ENCODE peak calls at places on chromosomes 13 and 19, in five cellular contexts. U is AG10803, G is RWPE1, N is fibroblast of the aortic adventitia, C is fibroblast of mammary gland. B is an unnamed sample.

GRCh38 chr13:42405665-42406390 is 133.9 kb downstream of the AKAP11 start:
- DNase-seq in U (peak; percentile 6), C (peak; percentile 76), N (peak; percentile 16), G (peak; percentile 50), B (no peak)

GRCh38 chr13:42548731-42549554 is 25.0 kb upstream of the TNFSF11 start:
- DNase-seq in N (peak; percentile 18), U (no peak), G (no peak), C (peak; percentile 33), B (no peak)

GRCh38 chr19:50330365-50331078 is 1.3 kb upstream of the KCNC3 start:
- DNase-seq in C (peak; percentile 26), U (peak; percentile 19), G (peak; percentile 53), N (no peak), B (peak; percentile 94)

GRCh38 chr13:112679381-112679780 is 10.5 kb upstream of the ATP11A start:
- DNase-seq in N (no peak), U (no peak), C (no peak), G (no peak), B (no peak)

GRCh38 chr13:113004126-113004525 is 35.1 kb downstream of the MCF2L start:
- DNase-seq in U (no peak), N (no peak), C (no peak), G (no peak), B (no peak)

GRCh38 chr19:56125806-56126590 is 4.9 kb upstream of the ZNF787 start:
- DNase-seq in U (no peak), N (no peak), G (no peak), C (no peak), B (no peak)

GRCh38 chr19:10339380-10339960 is at the start of gene ICAM3:
- DNase-seq in N (no peak), U (no peak), C (no peak), G (no peak), B (peak; percentile 81)

GRCh38 chr19:47231215-47232054 is 436 bp upstream of the BBC3 start:
- DNase-seq in U (peak; percentile 94), G (peak; percentile 78), N (peak; percentile 87), C (peak; percentile 76), B (peak; percentile 90)

GRCh38 chr19:46953955-46954501 is 65.6 kb upstream of the NPAS1 start:
- DNase-seq in C (no peak), N (no peak), G (no peak), U (no peak), B (no peak)

GRCh38 chr19:7595466-7596133 is at the start of gene CAMSAP3:
- DNase-seq in N (peak; percentile 13), G (no peak), C (peak; percentile 14), U (peak; percentile 51), B (no peak)

GRCh38 chr13:113997845-113998751 is 24.2 kb upstream of the C13orf46 start:
- DNase-seq in N (peak; percentile 85), U (peak; percentile 64), C (peak; percentile 92), G (no peak), B (no peak)

GRCh38 chr19:37855098-37855497 is 51.3 kb downstream of the WDR87 start:
- DNase-seq in C (peak; percentile 29), N (peak; percentile 20), G (peak; percentile 78), U (peak; percentile 8), B (no peak)

GRCh38 chr13:112754281-112755025 is 64.6 kb downstream of the ATP11A start:
- DNase-seq in C (no peak), U (no peak), N (no peak), G (no peak), B (no peak)

GRCh38 chr13:37164635-37165034 is 59.2 kb upstream of the CSNK1A1L start:
- DNase-seq in N (no peak), G (no peak), C (no peak), U (no peak), B (no peak)

GRCh38 chr19:34254552-34255432 is at the start of gene GARRE1:
- DNase-seq in N (no peak), U (no peak), G (peak; percentile 20), C (no peak), B (peak; percentile 24)

GRCh38 chr19:10193666-10194499 is 870 bp downstream of the DNMT1 start:
- DNase-seq in C (peak; percentile 76), G (peak; percentile 71), N (peak; percentile 70), U (peak; percentile 58), B (no peak)

GRCh38 chr13:80086304-80086721 is 254.6 kb downstream of the SPRY2 start:
- DNase-seq in G (peak; percentile 41), C (no peak), U (no peak), N (peak; percentile 14), B (no peak)

GRCh38 chr19:9528757-9529336 is 9.6 kb downstream of the ZNF426 start:
- DNase-seq in G (no peak), U (peak; percentile 2), N (peak; percentile 9), C (peak; percentile 32), B (no peak)

GRCh38 chr13:49220856-49221614 is 897 bp downstream of the MLNR start:
- DNase-seq in N (no peak), G (no peak), C (peak; percentile 15), U (no peak), B (no peak)

GRCh38 chr13:98199480-98199879 is 22.4 kb upstream of the RNF113B start:
- DNase-seq in G (no peak), N (no peak), C (no peak), U (no peak), B (no peak)

GRCh38 chr13:66407159-66407558 is 823.0 kb downstream of the PCDH9 start:
- DNase-seq in N (no peak), G (no peak), U (no peak), C (no peak), B (no peak)

GRCh38 chr19:3719868-3720532 is 11.8 kb downstream of the TJP3 start:
- DNase-seq in G (no peak), U (no peak), N (no peak), C (no peak), B (no peak)

GRCh38 chr13:59906413-59907027 is 257.2 kb downstream of the DIAPH3 start:
- DNase-seq in C (peak; percentile 60), U (peak; percentile 51), N (peak; percentile 78), G (peak; percentile 6), B (no peak)

GRCh38 chr13:99178636-99179035 is 22.0 kb upstream of the UBAC2 start:
- DNase-seq in G (no peak), C (peak; percentile 10), U (peak; percentile 43), N (no peak), B (peak; percentile 68)

GRCh38 chr19:10392120-10392519 is 11.2 kb downstream of the CDC37 start:
- DNase-seq in N (no peak), U (no peak), C (no peak), G (no peak), B (no peak)

GRCh38 chr19:16564842-16565241 is 7.4 kb downstream of the SLC35E1 start:
- DNase-seq in N (no peak), U (no peak), G (no peak), C (no peak), B (no peak)

GRCh38 chr13:20525144-20525600 is 485 bp downstream of the CRYL1 start:
- DNase-seq in G (no peak), N (peak; percentile 12), U (no peak), C (peak; percentile 11), B (no peak)

GRCh38 chr13:20566424-20566916 is 487 bp upstream of the IFT88 start:
- DNase-seq in G (peak; percentile 62), C (peak; percentile 87), U (peak; percentile 63), N (peak; percentile 62), B (no peak)

GRCh38 chr19:48216933-48217332 is 38.8 kb downstream of the CARD8 start:
- DNase-seq in G (no peak), U (no peak), N (no peak), C (no peak), B (no peak)

GRCh38 chr13:47337781-47338507 is 441.1 kb upstream of the HTR2A start:
- DNase-seq in U (peak; percentile 68), C (peak; percentile 97), N (peak; percentile 79), G (no peak), B (no peak)

GRCh38 chr19:19026299-19026971 is 6.9 kb downstream of the SUGP2 start:
- DNase-seq in U (no peak), C (peak; percentile 33), N (peak; percentile 22), G (no peak), B (no peak)

GRCh38 chr19:17847538-17848366 is at the start of gene JAK3:
- DNase-seq in N (peak; percentile 64), U (peak; percentile 67), C (peak; percentile 51), G (no peak), B (peak; percentile 74)

GRCh38 chr19:20640545-20640944 is 20.8 kb downstream of the ZNF626 start:
- DNase-seq in G (no peak), N (no peak), C (no peak), U (no peak), B (no peak)

GRCh38 chr13:30744056-30744684 is 8.8 kb downstream of the ALOX5AP start:
- DNase-seq in N (no peak), G (peak; percentile 13), U (no peak), C (peak; percentile 58), B (peak; percentile 83)

GRCh38 chr19:3660493-3661219 is 34.1 kb upstream of the CACTIN start:
- DNase-seq in G (no peak), C (no peak), U (no peak), N (no peak), B (no peak)

GRCh38 chr13:73401769-73402168 is 343.0 kb downstream of the KLF5 start:
- DNase-seq in N (no peak), C (no peak), G (no peak), U (no peak), B (no peak)
- TF ChIP-seq CTCF in N (no peak), C (no peak), G (no peak), U (no peak), B (peak; percentile 16)

DNA sequence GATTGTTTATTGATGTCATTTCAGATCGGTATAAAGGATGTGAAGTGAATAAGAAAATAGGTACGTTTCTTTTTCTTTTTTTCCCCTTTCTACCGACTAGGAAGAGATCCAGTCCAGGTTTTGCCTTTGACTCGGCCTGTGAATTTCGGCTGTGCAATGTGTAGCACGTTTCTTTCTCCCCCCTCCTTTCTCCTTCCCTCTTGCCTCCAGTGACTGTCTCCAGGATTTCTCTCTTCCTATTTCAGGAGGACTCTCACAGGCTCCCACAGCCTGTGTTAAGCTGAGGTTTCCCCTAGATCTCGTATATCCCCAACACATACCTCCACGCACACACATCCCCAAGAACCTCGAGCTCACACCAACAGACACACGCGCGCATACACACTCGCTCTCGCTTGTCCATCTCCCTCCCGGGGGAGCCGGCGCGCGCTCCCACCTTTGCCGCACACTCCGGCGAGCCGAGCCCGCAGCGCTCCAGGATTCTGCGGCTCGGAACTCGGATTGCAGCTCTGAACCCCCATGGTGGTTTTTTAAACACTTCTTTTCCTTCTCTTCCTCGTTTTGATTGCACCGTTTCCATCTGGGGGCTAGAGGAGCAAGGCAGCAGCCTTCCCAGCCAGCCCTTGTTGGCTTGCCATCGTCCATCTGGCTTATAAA is at the start of gene GPC6:
- DNase-seq in G (no peak), U (peak; percentile 94), C (peak; percentile 94), N (peak; percentile 98), B (no peak)
- TF ChIP-seq CTCF in G (no peak), U (no peak), C (no peak), N (no peak), B (no peak)

DNA sequence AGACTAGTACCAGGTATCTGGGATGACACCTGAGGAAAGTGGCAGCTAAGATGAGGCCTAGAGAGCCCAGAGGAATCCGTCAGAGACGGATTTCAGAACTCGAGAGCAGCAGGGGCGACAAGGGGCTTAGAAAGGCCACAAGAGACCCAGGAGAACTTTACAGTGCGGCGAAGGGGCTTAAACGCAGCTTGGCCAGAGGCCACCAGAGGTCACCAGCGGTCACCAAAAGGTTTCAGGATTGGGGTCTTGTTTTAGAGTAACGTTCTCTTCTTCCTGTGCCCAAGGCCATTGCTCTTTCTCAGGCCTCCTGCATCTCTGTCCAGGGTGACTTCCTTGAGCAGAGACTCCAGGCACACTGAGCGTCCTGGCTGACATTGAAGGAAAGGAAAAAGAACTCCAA is 2.2 kb downstream of the ZSCAN22 start:
- DNase-seq in U (no peak), G (no peak), C (no peak), N (no peak), B (peak; percentile 44)
- TF ChIP-seq CTCF in U (no peak), G (no peak), C (no peak), N (no peak), B (peak; percentile 69)

GRCh38 chr13:22278336-22278929 is 607.6 kb downstream of the FGF9 start:
- DNase-seq in U (peak; percentile 42), G (peak; percentile 2), C (peak; percentile 12), N (peak; percentile 25), B (peak; percentile 18)
- TF ChIP-seq CTCF in U (peak; percentile 57), G (no peak), C (peak; percentile 25), N (peak; percentile 6), B (peak; percentile 50)